ENCODE peak calls at places on chromosomes 11 and 22, in eight cellular contexts. One of them, this sample, is unnamed.

GRCh38 chr11:70031631-70032469 is 46.3 kb upstream of the ANO1 start:
- DNase-seq in choroid plexus epithelial cell: no peak
- DNase-seq in AG09319: no peak
- DNase-seq in HEK293T: no peak
- DNase-seq in upper lobe of right lung: no peak
- DNase-seq in smooth muscle cell of the brain vasculature: no peak
- DNase-seq in dermis blood vessel endothelial cell: no peak
- DNase-seq in EL: no peak
- DNase-seq in this sample: no peak

GRCh38 chr22:43533656-43534428 is 122.0 kb downstream of the MPPED1 start:
- DNase-seq in upper lobe of right lung: peak; percentile 20
- DNase-seq in dermis blood vessel endothelial cell: no peak
- DNase-seq in HEK293T: no peak
- DNase-seq in smooth muscle cell of the brain vasculature: no peak
- DNase-seq in EL: no peak
- DNase-seq in choroid plexus epithelial cell: no peak
- DNase-seq in AG09319: no peak
- DNase-seq in this sample: no peak

GRCh38 chr11:2097356-2097997 is 41.7 kb downstream of the IGF2 start:
- DNase-seq in upper lobe of right lung: peak; percentile 71
- DNase-seq in smooth muscle cell of the brain vasculature: peak; percentile 74
- DNase-seq in HEK293T: no peak
- DNase-seq in choroid plexus epithelial cell: peak; percentile 97
- DNase-seq in dermis blood vessel endothelial cell: peak; percentile 78
- DNase-seq in AG09319: peak; percentile 89
- DNase-seq in EL: peak; percentile 93
- DNase-seq in this sample: peak; percentile 64

GRCh38 chr11:106156290-106156937 is 79.0 kb downstream of the AASDHPPT start:
- DNase-seq in HEK293T: peak; percentile 24
- DNase-seq in AG09319: peak; percentile 58
- DNase-seq in upper lobe of right lung: no peak
- DNase-seq in EL: peak; percentile 57
- DNase-seq in dermis blood vessel endothelial cell: peak; percentile 68
- DNase-seq in smooth muscle cell of the brain vasculature: peak; percentile 24
- DNase-seq in choroid plexus epithelial cell: peak; percentile 93
- DNase-seq in this sample: peak; percentile 59

GRCh38 chr22:44088976-44089570 is 65.0 kb downstream of the PARVB start:
- DNase-seq in upper lobe of right lung: peak; percentile 70
- DNase-seq in choroid plexus epithelial cell: no peak
- DNase-seq in HEK293T: no peak
- DNase-seq in smooth muscle cell of the brain vasculature: no peak
- DNase-seq in dermis blood vessel endothelial cell: no peak
- DNase-seq in AG09319: peak; percentile 30
- DNase-seq in EL: peak; percentile 27
- DNase-seq in this sample: peak; percentile 80

GRCh38 chr11:37320921-37321320 is 722.9 kb upstream of the RAG2 start:
- DNase-seq in HEK293T: no peak
- DNase-seq in upper lobe of right lung: no peak
- DNase-seq in EL: peak; percentile 30
- DNase-seq in smooth muscle cell of the brain vasculature: no peak
- DNase-seq in AG09319: no peak
- DNase-seq in choroid plexus epithelial cell: no peak
- DNase-seq in dermis blood vessel endothelial cell: no peak
- DNase-seq in this sample: peak; percentile 1

GRCh38 chr11:33542921-33543320 is 157.7 kb downstream of the C11orf91 start:
- DNase-seq in choroid plexus epithelial cell: peak; percentile 77
- DNase-seq in EL: peak; percentile 55
- DNase-seq in AG09319: no peak
- DNase-seq in upper lobe of right lung: peak; percentile 73
- DNase-seq in smooth muscle cell of the brain vasculature: peak; percentile 26
- DNase-seq in HEK293T: peak; percentile 72
- DNase-seq in dermis blood vessel endothelial cell: peak; percentile 80
- DNase-seq in this sample: peak; percentile 6

GRCh38 chr11:66718320-66718971 is 10.6 kb downstream of the SPTBN2 start:
- DNase-seq in choroid plexus epithelial cell: no peak
- DNase-seq in HEK293T: no peak
- DNase-seq in upper lobe of right lung: peak; percentile 84
- DNase-seq in smooth muscle cell of the brain vasculature: no peak
- DNase-seq in EL: no peak
- DNase-seq in AG09319: no peak
- DNase-seq in dermis blood vessel endothelial cell: no peak
- DNase-seq in this sample: no peak

GRCh38 chr11:118923721-118924587 is 1.8 kb downstream of the BCL9L start:
- DNase-seq in dermis blood vessel endothelial cell: no peak
- DNase-seq in HEK293T: no peak
- DNase-seq in smooth muscle cell of the brain vasculature: no peak
- DNase-seq in upper lobe of right lung: peak; percentile 66
- DNase-seq in choroid plexus epithelial cell: no peak
- DNase-seq in EL: peak; percentile 34
- DNase-seq in AG09319: no peak
- DNase-seq in this sample: no peak

GRCh38 chr11:44457862-44458261 is 107.6 kb upstream of the CD82 start:
- DNase-seq in smooth muscle cell of the brain vasculature: no peak
- DNase-seq in HEK293T: no peak
- DNase-seq in EL: no peak
- DNase-seq in AG09319: no peak
- DNase-seq in dermis blood vessel endothelial cell: no peak
- DNase-seq in upper lobe of right lung: no peak
- DNase-seq in choroid plexus epithelial cell: no peak
- DNase-seq in this sample: no peak

GRCh38 chr11:118998822-118999221 is 884 bp downstream of the CENATAC start:
- DNase-seq in dermis blood vessel endothelial cell: peak; percentile 71
- DNase-seq in smooth muscle cell of the brain vasculature: no peak
- DNase-seq in choroid plexus epithelial cell: peak; percentile 76
- DNase-seq in AG09319: no peak
- DNase-seq in EL: peak; percentile 91
- DNase-seq in HEK293T: no peak
- DNase-seq in upper lobe of right lung: no peak
- DNase-seq in this sample: peak; percentile 80

GRCh38 chr11:108501396-108501795 is 3.2 kb upstream of the POGLUT3 start:
- DNase-seq in choroid plexus epithelial cell: no peak
- DNase-seq in AG09319: no peak
- DNase-seq in smooth muscle cell of the brain vasculature: no peak
- DNase-seq in HEK293T: no peak
- DNase-seq in EL: no peak
- DNase-seq in dermis blood vessel endothelial cell: no peak
- DNase-seq in upper lobe of right lung: no peak
- DNase-seq in this sample: no peak

GRCh38 chr11:2930705-2931415 is 1.6 kb upstream of the PHLDA2 start:
- DNase-seq in dermis blood vessel endothelial cell: peak; percentile 82
- DNase-seq in upper lobe of right lung: peak; percentile 94
- DNase-seq in smooth muscle cell of the brain vasculature: no peak
- DNase-seq in EL: peak; percentile 58
- DNase-seq in HEK293T: peak; percentile 53
- DNase-seq in choroid plexus epithelial cell: peak; percentile 46
- DNase-seq in AG09319: no peak
- DNase-seq in this sample: peak; percentile 25

GRCh38 chr22:19959043-19959586 is 17.5 kb upstream of the TXNRD2 start:
- DNase-seq in upper lobe of right lung: peak; percentile 88
- DNase-seq in smooth muscle cell of the brain vasculature: no peak
- DNase-seq in dermis blood vessel endothelial cell: peak; percentile 77
- DNase-seq in EL: no peak
- DNase-seq in choroid plexus epithelial cell: peak; percentile 70
- DNase-seq in AG09319: no peak
- DNase-seq in HEK293T: peak; percentile 93
- DNase-seq in this sample: peak; percentile 10

GRCh38 chr22:48944756-48945620 is 882.7 kb downstream of the BRD1 start:
- DNase-seq in AG09319: no peak
- DNase-seq in HEK293T: no peak
- DNase-seq in dermis blood vessel endothelial cell: no peak
- DNase-seq in choroid plexus epithelial cell: no peak
- DNase-seq in EL: no peak
- DNase-seq in smooth muscle cell of the brain vasculature: no peak
- DNase-seq in upper lobe of right lung: peak; percentile 59
- DNase-seq in this sample: no peak

GRCh38 chr11:47132490-47132889 is 44.2 kb downstream of the ARFGAP2 start:
- DNase-seq in AG09319: no peak
- DNase-seq in upper lobe of right lung: no peak
- DNase-seq in HEK293T: no peak
- DNase-seq in EL: no peak
- DNase-seq in dermis blood vessel endothelial cell: no peak
- DNase-seq in smooth muscle cell of the brain vasculature: no peak
- DNase-seq in choroid plexus epithelial cell: no peak
- DNase-seq in this sample: no peak

GRCh38 chr22:40446203-40446602 is 75.8 kb downstream of the SGSM3 start:
- DNase-seq in EL: no peak
- DNase-seq in AG09319: no peak
- DNase-seq in choroid plexus epithelial cell: no peak
- DNase-seq in HEK293T: no peak
- DNase-seq in dermis blood vessel endothelial cell: no peak
- DNase-seq in upper lobe of right lung: no peak
- DNase-seq in smooth muscle cell of the brain vasculature: no peak
- DNase-seq in this sample: no peak

GRCh38 chr22:44621401-44622146 is 80.4 kb upstream of the PRR5 start:
- DNase-seq in smooth muscle cell of the brain vasculature: no peak
- DNase-seq in choroid plexus epithelial cell: no peak
- DNase-seq in upper lobe of right lung: no peak
- DNase-seq in AG09319: no peak
- DNase-seq in HEK293T: no peak
- DNase-seq in dermis blood vessel endothelial cell: no peak
- DNase-seq in EL: no peak
- DNase-seq in this sample: no peak

GRCh38 chr22:48238018-48238915 is 1475.8 kb downstream of the TBC1D22A start:
- DNase-seq in dermis blood vessel endothelial cell: no peak
- DNase-seq in EL: no peak
- DNase-seq in upper lobe of right lung: no peak
- DNase-seq in smooth muscle cell of the brain vasculature: no peak
- DNase-seq in choroid plexus epithelial cell: no peak
- DNase-seq in AG09319: no peak
- DNase-seq in HEK293T: no peak
- DNase-seq in this sample: no peak

GRCh38 chr11:37394236-37394870 is 796.3 kb upstream of the RAG2 start:
- DNase-seq in AG09319: no peak
- DNase-seq in HEK293T: no peak
- DNase-seq in upper lobe of right lung: no peak
- DNase-seq in dermis blood vessel endothelial cell: peak; percentile 0
- DNase-seq in smooth muscle cell of the brain vasculature: no peak
- DNase-seq in choroid plexus epithelial cell: no peak
- DNase-seq in EL: no peak
- DNase-seq in this sample: no peak

GRCh38 chr11:111520565-111520964 is 6.0 kb downstream of the HOATZ start:
- DNase-seq in upper lobe of right lung: no peak
- DNase-seq in dermis blood vessel endothelial cell: no peak
- DNase-seq in smooth muscle cell of the brain vasculature: no peak
- DNase-seq in EL: peak; percentile 78
- DNase-seq in AG09319: no peak
- DNase-seq in HEK293T: no peak
- DNase-seq in choroid plexus epithelial cell: peak; percentile 39
- DNase-seq in this sample: peak; percentile 74

GRCh38 chr22:49364398-49364797 is 463.3 kb downstream of the BRD1 start:
- DNase-seq in AG09319: no peak
- DNase-seq in smooth muscle cell of the brain vasculature: no peak
- DNase-seq in dermis blood vessel endothelial cell: no peak
- DNase-seq in EL: no peak
- DNase-seq in HEK293T: no peak
- DNase-seq in upper lobe of right lung: peak; percentile 32
- DNase-seq in choroid plexus epithelial cell: no peak
- DNase-seq in this sample: no peak

GRCh38 chr11:15489281-15489680 is 374.6 kb downstream of the INSC start:
- DNase-seq in dermis blood vessel endothelial cell: no peak
- DNase-seq in AG09319: no peak
- DNase-seq in HEK293T: no peak
- DNase-seq in EL: no peak
- DNase-seq in smooth muscle cell of the brain vasculature: no peak
- DNase-seq in choroid plexus epithelial cell: no peak
- DNase-seq in upper lobe of right lung: no peak
- DNase-seq in this sample: no peak

GRCh38 chr22:23249506-23250423 is 69.5 kb downstream of the BCR start:
- DNase-seq in dermis blood vessel endothelial cell: no peak
- DNase-seq in HEK293T: no peak
- DNase-seq in smooth muscle cell of the brain vasculature: no peak
- DNase-seq in upper lobe of right lung: no peak
- DNase-seq in AG09319: no peak
- DNase-seq in choroid plexus epithelial cell: no peak
- DNase-seq in EL: no peak
- DNase-seq in this sample: no peak

GRCh38 chr11:65488273-65489058 is 10.4 kb upstream of the MALAT1 start:
- DNase-seq in upper lobe of right lung: peak; percentile 68
- DNase-seq in choroid plexus epithelial cell: peak; percentile 85
- DNase-seq in AG09319: no peak
- DNase-seq in dermis blood vessel endothelial cell: peak; percentile 56
- DNase-seq in EL: peak; percentile 78
- DNase-seq in smooth muscle cell of the brain vasculature: no peak
- DNase-seq in HEK293T: no peak
- DNase-seq in this sample: no peak

GRCh38 chr11:2515401-2516275 is 70.8 kb downstream of the KCNQ1 start:
- DNase-seq in AG09319: no peak
- DNase-seq in dermis blood vessel endothelial cell: no peak
- DNase-seq in EL: no peak
- DNase-seq in HEK293T: no peak
- DNase-seq in smooth muscle cell of the brain vasculature: no peak
- DNase-seq in upper lobe of right lung: peak; percentile 59
- DNase-seq in choroid plexus epithelial cell: no peak
- DNase-seq in this sample: no peak

GRCh38 chr22:37007666-37008065 is 11.6 kb downstream of the TST start:
- DNase-seq in dermis blood vessel endothelial cell: peak; percentile 34
- DNase-seq in AG09319: no peak
- DNase-seq in EL: no peak
- DNase-seq in upper lobe of right lung: no peak
- DNase-seq in choroid plexus epithelial cell: peak; percentile 22
- DNase-seq in HEK293T: no peak
- DNase-seq in smooth muscle cell of the brain vasculature: no peak
- DNase-seq in this sample: no peak

GRCh38 chr22:46917702-46918101 is 155.3 kb downstream of the TBC1D22A start:
- DNase-seq in smooth muscle cell of the brain vasculature: no peak
- DNase-seq in HEK293T: no peak
- DNase-seq in AG09319: no peak
- DNase-seq in dermis blood vessel endothelial cell: no peak
- DNase-seq in upper lobe of right lung: no peak
- DNase-seq in EL: no peak
- DNase-seq in choroid plexus epithelial cell: no peak
- DNase-seq in this sample: no peak

GRCh38 chr11:95230054-95231034 is 658 bp downstream of the SESN3 start:
- DNase-seq in AG09319: no peak
- DNase-seq in EL: no peak
- DNase-seq in HEK293T: peak; percentile 39
- DNase-seq in upper lobe of right lung: no peak
- DNase-seq in dermis blood vessel endothelial cell: peak; percentile 13
- DNase-seq in smooth muscle cell of the brain vasculature: no peak
- DNase-seq in choroid plexus epithelial cell: peak; percentile 30
- DNase-seq in this sample: no peak

GRCh38 chr11:47204633-47204989 is 10.2 kb upstream of the DDB2 start:
- DNase-seq in choroid plexus epithelial cell: peak; percentile 43
- DNase-seq in EL: peak; percentile 77
- DNase-seq in dermis blood vessel endothelial cell: no peak
- DNase-seq in smooth muscle cell of the brain vasculature: no peak
- DNase-seq in upper lobe of right lung: no peak
- DNase-seq in HEK293T: peak; percentile 4
- DNase-seq in AG09319: no peak
- DNase-seq in this sample: no peak

GRCh38 chr11:110196241-110196754 is 100.1 kb downstream of the RDX start:
- DNase-seq in upper lobe of right lung: no peak
- DNase-seq in AG09319: peak; percentile 60
- DNase-seq in HEK293T: no peak
- DNase-seq in smooth muscle cell of the brain vasculature: no peak
- DNase-seq in EL: peak; percentile 88
- DNase-seq in choroid plexus epithelial cell: peak; percentile 97
- DNase-seq in dermis blood vessel endothelial cell: peak; percentile 58
- DNase-seq in this sample: peak; percentile 82

This sample was measured in kidney glomerular epithelial cell.